ENCODE peak calls at places on chromosomes 5 and 9, in six cellular contexts. Z, M, P, K, F and G are unnamed samples.

GRCh38 chr5:65334077-65334476 is 147.6 kb downstream of the ADAMTS6 start:
- DNase-seq in Z (no peak), M (no peak), P (peak), K (no peak), F (no peak), G (no peak)

GRCh38 chr5:73623929-73624404 is 2.0 kb upstream of the ARHGEF28 start:
- DNase-seq in Z (peak), M (no peak), P (peak), K (no peak), F (no peak), G (no peak)

GRCh38 chr5:61599370-61600140 is 267.5 kb downstream of the ZSWIM6 start:
- DNase-seq in Z (peak), M (no peak), P (no peak), K (no peak), F (no peak), G (no peak)

GRCh38 chr9:107288701-107289100 is 5.6 kb downstream of the RAD23B start:
- DNase-seq in Z (no peak), M (no peak), P (no peak), K (no peak), F (no peak), G (no peak)

GRCh38 chr9:125525846-125526619 is 181.0 kb downstream of the MAPKAP1 start:
- DNase-seq in Z (no peak), M (no peak), P (no peak), K (no peak), F (no peak), G (no peak)

GRCh38 chr9:105510024-105510423 is 47.9 kb upstream of the FKTN start:
- DNase-seq in Z (no peak), M (no peak), P (no peak), K (no peak), F (no peak), G (no peak)

GRCh38 chr9:77649109-77649812 is 1.1 kb upstream of the GNA14 start:
- DNase-seq in Z (peak), M (peak), P (no peak), K (no peak), F (peak), G (no peak)

GRCh38 chr9:108786322-108786721 is 69.5 kb downstream of the ACTL7B start:
- DNase-seq in Z (no peak), M (no peak), P (no peak), K (no peak), F (no peak), G (no peak)

GRCh38 chr5:158126442-158127399 is 267.8 kb upstream of the CLINT1 start:
- DNase-seq in Z (no peak), M (no peak), P (no peak), K (no peak), F (no peak), G (no peak)

GRCh38 chr9:95666096-95666784 is 149.5 kb upstream of the PTCH1 start:
- DNase-seq in Z (no peak), M (no peak), P (no peak), K (no peak), F (no peak), G (peak)

GRCh38 chr9:6106576-6107339 is 91.3 kb upstream of the RANBP6 start:
- DNase-seq in Z (peak), M (peak), P (no peak), K (no peak), F (peak), G (no peak)

GRCh38 chr5:149177911-149178565 is 36.7 kb downstream of the ABLIM3 start:
- DNase-seq in Z (no peak), M (no peak), P (no peak), K (no peak), F (no peak), G (no peak)

GRCh38 chr9:114417511-114417910 is 29.7 kb upstream of the AKNA start:
- DNase-seq in Z (no peak), M (no peak), P (no peak), K (no peak), F (no peak), G (no peak)

GRCh38 chr5:67496051-67496450 is 299.5 kb upstream of the CD180 start:
- DNase-seq in Z (no peak), M (no peak), P (no peak), K (no peak), F (no peak), G (no peak)

GRCh38 chr9:130199605-130200004 is 27.4 kb downstream of the NCS1 start:
- DNase-seq in Z (no peak), M (no peak), P (no peak), K (no peak), F (no peak), G (no peak)

GRCh38 chr9:121700831-121701419 is 49.5 kb downstream of the DAB2IP start:
- DNase-seq in Z (no peak), M (peak), P (no peak), K (no peak), F (no peak), G (no peak)

GRCh38 chr9:96618209-96619108 is 1.2 kb downstream of the CDC14B start:
- DNase-seq in Z (peak), M (peak), P (peak), K (peak), F (no peak), G (peak)

GRCh38 chr9:13705913-13706312 is 426.4 kb upstream of the MPDZ start:
- DNase-seq in Z (no peak), M (peak), P (no peak), K (no peak), F (no peak), G (no peak)

GRCh38 chr5:177302354-177303110 is 987 bp downstream of the RAB24 start:
- DNase-seq in Z (no peak), M (peak), P (no peak), K (no peak), F (no peak), G (no peak)

GRCh38 chr5:59367791-59368394 is 525.6 kb downstream of the PDE4D start:
- DNase-seq in Z (peak), M (peak), P (peak), K (no peak), F (peak), G (no peak)

GRCh38 chr9:75866273-75866871 is 24.1 kb upstream of the PCSK5 start:
- DNase-seq in Z (peak), M (peak), P (peak), K (no peak), F (peak), G (peak)

GRCh38 chr9:79572891-79573696 is 1.3 kb downstream of the TLE4 start:
- DNase-seq in Z (no peak), M (peak), P (peak), K (peak), F (no peak), G (no peak)

GRCh38 chr9:137511758-137512463 is 38.3 kb downstream of the PNPLA7 start:
- DNase-seq in Z (no peak), M (no peak), P (peak), K (no peak), F (no peak), G (no peak)

GRCh38 chr9:124765439-124765835 is 5.7 kb downstream of the NR6A1 start:
- DNase-seq in Z (no peak), M (no peak), P (no peak), K (no peak), F (no peak), G (no peak)

GRCh38 chr9:114008667-114009410 is 69.3 kb downstream of the AMBP start:
- DNase-seq in Z (no peak), M (no peak), P (peak), K (peak), F (no peak), G (peak)

GRCh38 chr5:124274949-124275348 is 471.5 kb downstream of the ZNF608 start:
- DNase-seq in Z (no peak), M (no peak), P (no peak), K (no peak), F (no peak), G (no peak)

GRCh38 chr5:137651022-137651421 is 84.9 kb downstream of the KLHL3 start:
- DNase-seq in Z (no peak), M (no peak), P (no peak), K (no peak), F (no peak), G (no peak)

GRCh38 chr9:25700430-25700829 is 22.2 kb upstream of the TUSC1 start:
- DNase-seq in Z (no peak), M (no peak), P (no peak), K (no peak), F (no peak), G (no peak)

GRCh38 chr5:122352331-122352730 is 40.3 kb downstream of the SNCAIP start:
- DNase-seq in Z (no peak), M (no peak), P (no peak), K (no peak), F (no peak), G (no peak)

GRCh38 chr5:172713809-172714490 is 57.0 kb downstream of the DUSP1 start:
- DNase-seq in Z (no peak), M (no peak), P (no peak), K (no peak), F (no peak), G (no peak)

GRCh38 chr5:164319161-164319560 is 813.7 kb downstream of the MAT2B start:
- DNase-seq in Z (no peak), M (no peak), P (no peak), K (no peak), F (no peak), G (no peak)

GRCh38 chr9:76401176-76401575 is 7.0 kb upstream of the RFK start:
- DNase-seq in Z (no peak), M (no peak), P (no peak), K (no peak), F (no peak), G (no peak)

GRCh38 chr5:167582263-167582662 is 709.2 kb upstream of the WWC1 start:
- DNase-seq in Z (no peak), M (peak), P (no peak), K (no peak), F (no peak), G (no peak)

GRCh38 chr5:16690243-16690839 is 73.5 kb upstream of the RETREG1 start:
- DNase-seq in Z (peak), M (peak), P (no peak), K (no peak), F (peak), G (no peak)

GRCh38 chr9:137310190-137311052 is 8.3 kb upstream of the NRARP start:
- DNase-seq in Z (no peak), M (peak), P (no peak), K (peak), F (no peak), G (no peak)

DNA sequence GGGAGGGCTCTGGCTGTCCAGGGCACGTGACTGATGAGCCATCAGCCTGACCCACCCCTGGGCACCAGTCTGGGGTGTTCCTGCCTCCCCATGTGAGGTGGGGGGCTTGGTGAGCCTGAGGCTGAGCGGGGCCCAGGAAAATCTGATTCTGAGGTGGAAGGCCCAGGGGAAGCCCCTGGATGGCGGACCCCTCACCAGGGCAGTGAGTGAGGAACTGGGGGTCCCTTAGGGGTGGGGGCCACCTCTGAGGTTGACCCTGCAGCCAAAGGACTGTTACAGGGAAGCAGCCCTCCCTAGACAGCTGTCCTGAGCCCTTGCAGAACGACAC is 60.4 kb upstream of the RNU6ATAC start:
- DNase-seq in Z (no peak), M (no peak), P (no peak), K (no peak), F (no peak), G (no peak)
- TF ChIP-seq POLR2AphosphoS5 in Z (no peak), M (no peak), P (no peak), K (no peak), F (no peak), G (no peak)

GRCh38 chr5:127001621-127002296 is 28.6 kb downstream of the MARCHF3 start:
- DNase-seq in Z (no peak), M (no peak), P (no peak), K (no peak), F (no peak), G (no peak)
- H3K27ac ChIP-seq in Z (peak), M (peak), P (no peak), K (no peak), F (no peak), G (no peak)

GRCh38 chr5:56816546-56817081 is 1.3 kb downstream of the MAP3K1 start:
- DNase-seq in Z (peak), M (peak), P (peak), K (peak), F (no peak), G (no peak)

GRCh38 chr5:56814361-56814962 is 887 bp upstream of the MAP3K1 start:
- DNase-seq in Z (peak), M (peak), P (peak), K (peak), F (no peak), G (no peak)

GRCh38 chr5:56814963-56815656 is at the start of gene MAP3K1:
- DNase-seq in Z (peak), M (peak), P (peak), K (peak), F (no peak), G (no peak)

GRCh38 chr5:56817306-56817986 is 2.1 kb downstream of the MAP3K1 start:
- DNase-seq in Z (no peak), M (no peak), P (no peak), K (no peak), F (no peak), G (no peak)

GRCh38 chr5:56815657-56816545 is 552 bp downstream of the MAP3K1 start:
- DNase-seq in Z (no peak), M (peak), P (peak), K (no peak), F (no peak), G (no peak)
- TF ChIP-seq POLR2AphosphoS5 in Z (no peak), M (no peak), P (no peak), K (no peak), F (no peak), G (no peak)

GRCh38 chr9:34338664-34339063 is 9.3 kb downstream of the NUDT2 start:
- DNase-seq in Z (no peak), M (no peak), P (no peak), K (no peak), F (no peak), G (no peak)

GRCh38 chr9:34343605-34344004 is 14.2 kb downstream of the NUDT2 start:
- DNase-seq in Z (no peak), M (no peak), P (no peak), K (no peak), F (no peak), G (no peak)

GRCh38 chr9:34343090-34343489 is 13.7 kb downstream of the NUDT2 start:
- DNase-seq in Z (no peak), M (no peak), P (peak), K (no peak), F (no peak), G (no peak)

GRCh38 chr9:34337404-34337803 is 8.0 kb downstream of the NUDT2 start:
- DNase-seq in Z (no peak), M (no peak), P (no peak), K (no peak), F (no peak), G (no peak)

DNA sequence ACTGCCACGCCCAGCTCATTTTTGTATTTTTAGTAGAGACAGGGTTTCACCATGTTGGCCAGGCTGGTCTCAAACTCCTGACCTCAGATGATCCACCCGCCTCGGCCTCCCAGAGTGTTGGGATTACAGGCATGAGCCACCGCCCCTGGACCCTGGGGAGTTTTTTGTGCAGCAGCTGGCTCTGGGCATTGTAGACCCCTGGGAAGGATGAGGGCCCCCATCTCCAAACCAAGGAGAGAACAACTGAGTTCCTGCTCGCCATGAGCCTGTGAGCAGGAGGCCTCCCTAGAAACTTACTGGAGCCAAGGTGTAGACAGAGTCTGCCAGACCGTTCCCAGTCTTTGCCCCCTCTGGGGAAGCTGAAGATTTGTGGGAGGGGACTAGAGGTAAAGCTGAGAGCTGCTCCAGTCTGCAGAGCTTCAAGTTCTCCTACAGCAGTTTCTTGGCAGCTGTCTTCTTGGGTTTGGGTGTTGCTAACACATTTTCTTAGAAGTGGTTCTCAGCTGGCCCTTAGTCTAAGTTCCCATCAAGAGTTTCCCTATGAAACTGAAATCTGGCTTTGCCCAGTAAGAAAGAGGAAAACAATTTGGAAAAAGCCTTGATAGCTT is 12.4 kb downstream of the NUDT2 start:
- DNase-seq in Z (no peak), M (no peak), P (no peak), K (no peak), F (no peak), G (no peak)
- H3K27ac ChIP-seq in Z (no peak), M (no peak), P (peak), K (no peak), F (no peak), G (peak)

DNA sequence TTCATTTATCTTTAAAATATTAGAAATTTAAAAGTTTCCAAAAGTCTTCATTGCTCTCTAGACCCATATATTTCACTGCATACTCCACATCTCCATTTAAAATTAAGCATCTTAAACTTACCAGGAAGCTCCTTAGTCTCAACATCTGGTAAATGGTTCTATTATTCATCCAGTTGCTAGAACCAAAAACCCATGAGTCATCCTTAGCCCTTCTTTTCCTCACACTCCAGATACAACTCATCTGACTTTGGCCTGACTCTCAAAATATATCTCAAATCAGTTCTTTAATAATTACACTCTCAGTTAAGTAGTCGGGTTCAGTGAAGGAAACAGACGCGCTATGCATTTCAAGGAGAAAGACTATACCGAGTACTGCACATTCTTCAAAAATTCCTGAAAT is 110.2 kb upstream of the COX7C start:
- DNase-seq in Z (no peak), M (no peak), P (no peak), K (no peak), F (no peak), G (no peak)
- TF ChIP-seq POLR2AphosphoS5 in Z (no peak), M (no peak), P (no peak), K (no peak), F (no peak), G (no peak)